ENCODE peak calls at places on chromosome 2, in eight cellular contexts. One of them, this sample, is unnamed.

GRCh38 chr2:11203480-11203879 is 48.2 kb downstream of the SLC66A3 start:
- DNase-seq in myocyte: peak
- DNase-seq in NCI-H510A treated with DMSO at 0.1 percent for 48 hours: no peak
- DNase-seq in RPMI8226: no peak
- DNase-seq in RWPE1: peak
- DNase-seq in head of caudate nucleus: no peak
- DNase-seq in activated T-cell treated with anti-CD3 and anti-CD28 coated beads, Interleukin-2, amount 50 U/mL, for 72 hours: no peak
- DNase-seq in T-helper 1 cell: no peak
- DNase-seq in this sample: no peak

GRCh38 chr2:37857485-37858196 is 67.4 kb upstream of the RMDN2 start:
- DNase-seq in RPMI8226: no peak
- DNase-seq in T-helper 1 cell: no peak
- DNase-seq in NCI-H510A treated with DMSO at 0.1 percent for 48 hours: no peak
- DNase-seq in head of caudate nucleus: no peak
- DNase-seq in myocyte: peak
- DNase-seq in RWPE1: no peak
- DNase-seq in activated T-cell treated with anti-CD3 and anti-CD28 coated beads, Interleukin-2, amount 50 U/mL, for 72 hours: no peak
- DNase-seq in this sample: no peak

GRCh38 chr2:225999692-226000091 is 600.2 kb downstream of the NYAP2 start:
- DNase-seq in myocyte: peak
- DNase-seq in head of caudate nucleus: no peak
- DNase-seq in activated T-cell treated with anti-CD3 and anti-CD28 coated beads, Interleukin-2, amount 50 U/mL, for 72 hours: no peak
- DNase-seq in NCI-H510A treated with DMSO at 0.1 percent for 48 hours: no peak
- DNase-seq in RPMI8226: no peak
- DNase-seq in T-helper 1 cell: no peak
- DNase-seq in RWPE1: no peak
- DNase-seq in this sample: no peak

GRCh38 chr2:239819974-239820555 is 205.1 kb downstream of the NDUFA10 start:
- DNase-seq in RPMI8226: no peak
- DNase-seq in T-helper 1 cell: no peak
- DNase-seq in head of caudate nucleus: peak
- DNase-seq in activated T-cell treated with anti-CD3 and anti-CD28 coated beads, Interleukin-2, amount 50 U/mL, for 72 hours: no peak
- DNase-seq in myocyte: no peak
- DNase-seq in NCI-H510A treated with DMSO at 0.1 percent for 48 hours: no peak
- DNase-seq in RWPE1: no peak
- DNase-seq in this sample: no peak

GRCh38 chr2:134132487-134132857 is 121.4 kb upstream of the MGAT5 start:
- DNase-seq in myocyte: no peak
- DNase-seq in RWPE1: no peak
- DNase-seq in activated T-cell treated with anti-CD3 and anti-CD28 coated beads, Interleukin-2, amount 50 U/mL, for 72 hours: no peak
- DNase-seq in RPMI8226: peak
- DNase-seq in T-helper 1 cell: no peak
- DNase-seq in head of caudate nucleus: no peak
- DNase-seq in NCI-H510A treated with DMSO at 0.1 percent for 48 hours: no peak
- DNase-seq in this sample: no peak

GRCh38 chr2:43225788-43226557 is 433 bp downstream of the ZFP36L2 start:
- DNase-seq in myocyte: peak
- DNase-seq in RPMI8226: peak
- DNase-seq in activated T-cell treated with anti-CD3 and anti-CD28 coated beads, Interleukin-2, amount 50 U/mL, for 72 hours: peak
- DNase-seq in head of caudate nucleus: peak
- DNase-seq in RWPE1: no peak
- DNase-seq in NCI-H510A treated with DMSO at 0.1 percent for 48 hours: peak
- DNase-seq in T-helper 1 cell: peak
- DNase-seq in this sample: peak

GRCh38 chr2:20080839-20081348 is 29.5 kb upstream of the LAPTM4A start:
- DNase-seq in NCI-H510A treated with DMSO at 0.1 percent for 48 hours: no peak
- DNase-seq in activated T-cell treated with anti-CD3 and anti-CD28 coated beads, Interleukin-2, amount 50 U/mL, for 72 hours: no peak
- DNase-seq in myocyte: no peak
- DNase-seq in T-helper 1 cell: no peak
- DNase-seq in RPMI8226: no peak
- DNase-seq in RWPE1: no peak
- DNase-seq in head of caudate nucleus: no peak
- DNase-seq in this sample: no peak

GRCh38 chr2:181235683-181236459 is 221.3 kb upstream of the ITGA4 start:
- DNase-seq in RWPE1: no peak
- DNase-seq in NCI-H510A treated with DMSO at 0.1 percent for 48 hours: no peak
- DNase-seq in activated T-cell treated with anti-CD3 and anti-CD28 coated beads, Interleukin-2, amount 50 U/mL, for 72 hours: no peak
- DNase-seq in head of caudate nucleus: no peak
- DNase-seq in T-helper 1 cell: no peak
- DNase-seq in myocyte: no peak
- DNase-seq in RPMI8226: no peak
- DNase-seq in this sample: no peak

GRCh38 chr2:10369269-10370255 is 66.9 kb downstream of the HPCAL1 start:
- DNase-seq in myocyte: no peak
- DNase-seq in NCI-H510A treated with DMSO at 0.1 percent for 48 hours: no peak
- DNase-seq in head of caudate nucleus: no peak
- DNase-seq in RWPE1: no peak
- DNase-seq in T-helper 1 cell: no peak
- DNase-seq in RPMI8226: no peak
- DNase-seq in activated T-cell treated with anti-CD3 and anti-CD28 coated beads, Interleukin-2, amount 50 U/mL, for 72 hours: no peak
- DNase-seq in this sample: no peak

GRCh38 chr2:86700705-86701104 is 19.4 kb upstream of the RMND5A start:
- DNase-seq in RPMI8226: no peak
- DNase-seq in NCI-H510A treated with DMSO at 0.1 percent for 48 hours: no peak
- DNase-seq in myocyte: no peak
- DNase-seq in T-helper 1 cell: no peak
- DNase-seq in activated T-cell treated with anti-CD3 and anti-CD28 coated beads, Interleukin-2, amount 50 U/mL, for 72 hours: no peak
- DNase-seq in RWPE1: no peak
- DNase-seq in head of caudate nucleus: no peak
- DNase-seq in this sample: no peak

GRCh38 chr2:187009483-187010239 is 160.7 kb upstream of the ZSWIM2 start:
- DNase-seq in RPMI8226: no peak
- DNase-seq in T-helper 1 cell: no peak
- DNase-seq in activated T-cell treated with anti-CD3 and anti-CD28 coated beads, Interleukin-2, amount 50 U/mL, for 72 hours: no peak
- DNase-seq in RWPE1: peak
- DNase-seq in NCI-H510A treated with DMSO at 0.1 percent for 48 hours: no peak
- DNase-seq in myocyte: no peak
- DNase-seq in head of caudate nucleus: no peak
- DNase-seq in this sample: no peak